ENCODE peak calls at places on chromosome 1, in four cellular contexts. P, F, H and Y are unnamed samples.

GRCh38 chr1:114454539-114454938 is 56.5 kb downstream of the TRIM33 start:
- ATAC-seq in P (no peak), F (peak), H (no peak), Y (no peak)

GRCh38 chr1:31564606-31564989 is 11.7 kb upstream of the TINAGL1 start:
- ATAC-seq in P (no peak), F (no peak), H (no peak), Y (no peak)

GRCh38 chr1:162470216-162470615 is 27.4 kb upstream of the UHMK1 start:
- ATAC-seq in P (no peak), F (no peak), H (no peak), Y (no peak)

GRCh38 chr1:100415217-100415778 is 63.0 kb downstream of the CDC14A start:
- ATAC-seq in P (no peak), F (no peak), H (no peak), Y (peak)

GRCh38 chr1:60763713-60764112 is 318.6 kb upstream of the NFIA start:
- ATAC-seq in P (no peak), F (no peak), H (no peak), Y (no peak)

GRCh38 chr1:155309423-155310021 is 856 bp downstream of the FDPS start:
- ATAC-seq in P (no peak), F (no peak), H (no peak), Y (no peak)

GRCh38 chr1:66450043-66450514 is 83.9 kb upstream of the SGIP1 start:
- ATAC-seq in P (peak), F (no peak), H (no peak), Y (no peak)

GRCh38 chr1:32743380-32744062 is 41.0 kb upstream of the SYNC start:
- ATAC-seq in P (no peak), F (peak), H (no peak), Y (no peak)

GRCh38 chr1:226495716-226496115 is 52.8 kb upstream of the STUM start:
- ATAC-seq in P (no peak), F (no peak), H (no peak), Y (no peak)

GRCh38 chr1:106889054-106889453 is 167.4 kb upstream of the PRMT6 start:
- ATAC-seq in P (no peak), F (no peak), H (no peak), Y (no peak)

GRCh38 chr1:19654386-19654785 is 10.3 kb downstream of the NBL1 start:
- ATAC-seq in P (no peak), F (no peak), H (no peak), Y (no peak)

GRCh38 chr1:168628807-168629206 is 52.4 kb downstream of the XCL1 start:
- ATAC-seq in P (no peak), F (no peak), H (no peak), Y (peak)

GRCh38 chr1:202692959-202693555 is 17.2 kb downstream of the SYT2 start:
- ATAC-seq in P (no peak), F (peak), H (peak), Y (peak)

GRCh38 chr1:239831577-239832355 is 259.9 kb upstream of the FMN2 start:
- ATAC-seq in P (no peak), F (no peak), H (no peak), Y (no peak)